ENCODE peak calls at places on chromosomes 1 and 21, in eight cellular contexts. One of them, this sample, is unnamed.

GRCh38 chr21:16709866-16710550 is 802.8 kb upstream of the CXADR start:
- DNase-seq in cardiac muscle cell: no peak
- DNase-seq in cardiac fibroblast: peak
- DNase-seq in fibroblast of mammary gland: peak
- DNase-seq in HFF-Myc: no peak
- DNase-seq in CD4-positive, CD25-positive, alpha-beta regulatory T cell: no peak
- DNase-seq in MG63: peak
- DNase-seq in tibial artery: no peak
- DNase-seq in this sample: no peak

GRCh38 chr1:213124590-213124989 is 73.5 kb downstream of the RPS6KC1 start:
- DNase-seq in MG63: no peak
- DNase-seq in HFF-Myc: no peak
- DNase-seq in fibroblast of mammary gland: no peak
- DNase-seq in CD4-positive, CD25-positive, alpha-beta regulatory T cell: no peak
- DNase-seq in cardiac muscle cell: no peak
- DNase-seq in cardiac fibroblast: no peak
- DNase-seq in tibial artery: no peak
- DNase-seq in this sample: no peak

GRCh38 chr1:182085726-182086125 is 24.2 kb upstream of the ZNF648 start:
- DNase-seq in CD4-positive, CD25-positive, alpha-beta regulatory T cell: no peak
- DNase-seq in cardiac fibroblast: no peak
- DNase-seq in HFF-Myc: no peak
- DNase-seq in cardiac muscle cell: no peak
- DNase-seq in MG63: no peak
- DNase-seq in fibroblast of mammary gland: no peak
- DNase-seq in tibial artery: no peak
- DNase-seq in this sample: no peak

GRCh38 chr1:165525708-165526107 is 18.1 kb upstream of the LRRC52 start:
- DNase-seq in cardiac fibroblast: no peak
- DNase-seq in MG63: no peak
- DNase-seq in fibroblast of mammary gland: no peak
- DNase-seq in HFF-Myc: no peak
- DNase-seq in tibial artery: no peak
- DNase-seq in cardiac muscle cell: no peak
- DNase-seq in CD4-positive, CD25-positive, alpha-beta regulatory T cell: no peak
- DNase-seq in this sample: no peak

GRCh38 chr1:224182057-224182865 is 779 bp upstream of the DEGS1 start:
- DNase-seq in tibial artery: no peak
- DNase-seq in cardiac muscle cell: no peak
- DNase-seq in fibroblast of mammary gland: no peak
- DNase-seq in cardiac fibroblast: no peak
- DNase-seq in HFF-Myc: no peak
- DNase-seq in MG63: no peak
- DNase-seq in CD4-positive, CD25-positive, alpha-beta regulatory T cell: peak
- DNase-seq in this sample: peak

GRCh38 chr1:43711049-43711448 is 3.7 kb downstream of the ST3GAL3 start:
- DNase-seq in CD4-positive, CD25-positive, alpha-beta regulatory T cell: no peak
- DNase-seq in cardiac muscle cell: no peak
- DNase-seq in HFF-Myc: no peak
- DNase-seq in cardiac fibroblast: peak
- DNase-seq in tibial artery: no peak
- DNase-seq in MG63: peak
- DNase-seq in fibroblast of mammary gland: peak
- DNase-seq in this sample: no peak

GRCh38 chr1:24910751-24911650 is 19.1 kb downstream of the RUNX3 start:
- DNase-seq in HFF-Myc: no peak
- DNase-seq in MG63: no peak
- DNase-seq in cardiac muscle cell: no peak
- DNase-seq in tibial artery: no peak
- DNase-seq in CD4-positive, CD25-positive, alpha-beta regulatory T cell: peak
- DNase-seq in cardiac fibroblast: no peak
- DNase-seq in fibroblast of mammary gland: peak
- DNase-seq in this sample: no peak

GRCh38 chr1:200744143-200744542 is 5.5 kb downstream of the CAMSAP2 start:
- DNase-seq in HFF-Myc: no peak
- DNase-seq in tibial artery: no peak
- DNase-seq in fibroblast of mammary gland: no peak
- DNase-seq in cardiac fibroblast: no peak
- DNase-seq in CD4-positive, CD25-positive, alpha-beta regulatory T cell: no peak
- DNase-seq in cardiac muscle cell: no peak
- DNase-seq in MG63: no peak
- DNase-seq in this sample: no peak

GRCh38 chr1:245874942-245875580 is 632.0 kb downstream of the SMYD3 start:
- DNase-seq in fibroblast of mammary gland: peak
- DNase-seq in CD4-positive, CD25-positive, alpha-beta regulatory T cell: no peak
- DNase-seq in HFF-Myc: peak
- DNase-seq in tibial artery: no peak
- DNase-seq in cardiac muscle cell: peak
- DNase-seq in cardiac fibroblast: peak
- DNase-seq in MG63: peak
- DNase-seq in this sample: no peak

GRCh38 chr1:67674260-67675011 is 10.6 kb upstream of the GADD45A start:
- DNase-seq in cardiac fibroblast: peak
- DNase-seq in MG63: peak
- DNase-seq in CD4-positive, CD25-positive, alpha-beta regulatory T cell: peak
- DNase-seq in fibroblast of mammary gland: peak
- DNase-seq in HFF-Myc: peak
- DNase-seq in cardiac muscle cell: no peak
- DNase-seq in tibial artery: no peak
- DNase-seq in this sample: peak

GRCh38 chr1:6523566-6523965 is 30.7 kb downstream of the NOL9 start:
- DNase-seq in cardiac fibroblast: peak
- DNase-seq in HFF-Myc: no peak
- DNase-seq in fibroblast of mammary gland: peak
- DNase-seq in CD4-positive, CD25-positive, alpha-beta regulatory T cell: no peak
- DNase-seq in MG63: peak
- DNase-seq in cardiac muscle cell: peak
- DNase-seq in tibial artery: no peak
- DNase-seq in this sample: no peak

GRCh38 chr1:107787299-107787698 is 177.7 kb downstream of the VAV3 start:
- DNase-seq in tibial artery: no peak
- DNase-seq in cardiac fibroblast: no peak
- DNase-seq in cardiac muscle cell: no peak
- DNase-seq in fibroblast of mammary gland: peak
- DNase-seq in MG63: no peak
- DNase-seq in CD4-positive, CD25-positive, alpha-beta regulatory T cell: no peak
- DNase-seq in HFF-Myc: no peak
- DNase-seq in this sample: no peak

GRCh38 chr21:42454791-42455190 is 41.2 kb downstream of the RSPH1 start:
- DNase-seq in MG63: no peak
- DNase-seq in cardiac muscle cell: no peak
- DNase-seq in cardiac fibroblast: no peak
- DNase-seq in CD4-positive, CD25-positive, alpha-beta regulatory T cell: no peak
- DNase-seq in fibroblast of mammary gland: no peak
- DNase-seq in HFF-Myc: no peak
- DNase-seq in tibial artery: no peak
- DNase-seq in this sample: no peak

GRCh38 chr1:64898107-64898861 is 68.1 kb downstream of the JAK1 start:
- DNase-seq in cardiac fibroblast: peak
- DNase-seq in cardiac muscle cell: peak
- DNase-seq in tibial artery: peak
- DNase-seq in fibroblast of mammary gland: peak
- DNase-seq in MG63: peak
- DNase-seq in HFF-Myc: peak
- DNase-seq in CD4-positive, CD25-positive, alpha-beta regulatory T cell: peak
- DNase-seq in this sample: no peak

DNA sequence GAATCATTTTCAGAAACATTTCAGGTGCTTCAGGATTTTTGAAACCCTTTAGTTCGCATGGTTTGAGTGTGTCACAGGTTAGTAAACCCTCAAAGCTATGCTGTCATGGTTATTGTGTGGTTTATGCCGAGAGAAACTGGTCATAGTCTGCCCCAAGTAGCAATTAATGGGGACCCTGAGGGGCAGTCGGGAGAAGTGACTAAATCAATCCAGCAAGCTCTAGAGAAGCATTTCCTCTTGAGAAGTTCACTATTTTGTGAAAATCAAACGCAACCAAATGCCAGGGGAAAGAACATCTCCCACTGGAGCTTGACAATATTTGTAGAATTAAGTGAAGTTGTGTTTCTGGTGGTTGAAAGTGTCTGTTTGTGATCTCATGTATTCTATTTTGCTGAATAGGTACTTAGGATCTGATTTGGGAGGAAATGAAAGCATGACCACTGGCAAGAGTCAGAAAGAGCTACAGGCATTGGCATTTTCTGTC is 63.0 kb upstream of the BACH1 start:
- DNase-seq in HFF-Myc: no peak
- DNase-seq in fibroblast of mammary gland: no peak
- DNase-seq in MG63: no peak
- DNase-seq in cardiac fibroblast: no peak
- DNase-seq in tibial artery: no peak
- DNase-seq in cardiac muscle cell: no peak
- DNase-seq in CD4-positive, CD25-positive, alpha-beta regulatory T cell: no peak
- DNase-seq in this sample: no peak
- H3K4me3 ChIP-seq in HFF-Myc: no peak
- H3K4me3 ChIP-seq in fibroblast of mammary gland: no peak
- H3K4me3 ChIP-seq in MG63: no peak
- H3K4me3 ChIP-seq in cardiac fibroblast: no peak
- H3K4me3 ChIP-seq in tibial artery: no peak
- H3K4me3 ChIP-seq in cardiac muscle cell: no peak
- H3K4me3 ChIP-seq in CD4-positive, CD25-positive, alpha-beta regulatory T cell: no peak
- H3K4me3 ChIP-seq in this sample: no peak

GRCh38 chr21:18245493-18245967 is 897 bp downstream of the CHODL start:
- DNase-seq in cardiac muscle cell: peak
- DNase-seq in fibroblast of mammary gland: no peak
- DNase-seq in HFF-Myc: no peak
- DNase-seq in cardiac fibroblast: no peak
- DNase-seq in tibial artery: peak
- DNase-seq in CD4-positive, CD25-positive, alpha-beta regulatory T cell: no peak
- DNase-seq in MG63: peak
- DNase-seq in this sample: no peak
- H3K4me3 ChIP-seq in cardiac muscle cell: peak
- H3K4me3 ChIP-seq in fibroblast of mammary gland: no peak
- H3K4me3 ChIP-seq in HFF-Myc: no peak
- H3K4me3 ChIP-seq in cardiac fibroblast: no peak
- H3K4me3 ChIP-seq in tibial artery: peak
- H3K4me3 ChIP-seq in CD4-positive, CD25-positive, alpha-beta regulatory T cell: no peak
- H3K4me3 ChIP-seq in MG63: peak
- H3K4me3 ChIP-seq in this sample: no peak

GRCh38 chr1:109950509-109950908 is 34.1 kb upstream of the AHCYL1 start:
- DNase-seq in tibial artery: no peak
- DNase-seq in cardiac fibroblast: no peak
- DNase-seq in HFF-Myc: no peak
- DNase-seq in CD4-positive, CD25-positive, alpha-beta regulatory T cell: no peak
- DNase-seq in MG63: no peak
- DNase-seq in cardiac muscle cell: no peak
- DNase-seq in fibroblast of mammary gland: no peak
- DNase-seq in this sample: no peak

GRCh38 chr1:109944541-109944940 is 33.9 kb downstream of the CSF1 start:
- DNase-seq in cardiac fibroblast: no peak
- DNase-seq in HFF-Myc: no peak
- DNase-seq in tibial artery: no peak
- DNase-seq in MG63: no peak
- DNase-seq in fibroblast of mammary gland: no peak
- DNase-seq in cardiac muscle cell: no peak
- DNase-seq in CD4-positive, CD25-positive, alpha-beta regulatory T cell: no peak
- DNase-seq in this sample: no peak

GRCh38 chr1:109948285-109948630 is 36.3 kb upstream of the AHCYL1 start:
- DNase-seq in HFF-Myc: no peak
- DNase-seq in fibroblast of mammary gland: no peak
- DNase-seq in CD4-positive, CD25-positive, alpha-beta regulatory T cell: no peak
- DNase-seq in MG63: no peak
- DNase-seq in cardiac fibroblast: no peak
- DNase-seq in tibial artery: no peak
- DNase-seq in cardiac muscle cell: no peak
- DNase-seq in this sample: no peak

GRCh38 chr1:109950033-109950432 is 34.5 kb upstream of the AHCYL1 start:
- DNase-seq in cardiac fibroblast: no peak
- DNase-seq in MG63: no peak
- DNase-seq in cardiac muscle cell: no peak
- DNase-seq in CD4-positive, CD25-positive, alpha-beta regulatory T cell: no peak
- DNase-seq in HFF-Myc: no peak
- DNase-seq in fibroblast of mammary gland: no peak
- DNase-seq in tibial artery: no peak
- DNase-seq in this sample: no peak

DNA sequence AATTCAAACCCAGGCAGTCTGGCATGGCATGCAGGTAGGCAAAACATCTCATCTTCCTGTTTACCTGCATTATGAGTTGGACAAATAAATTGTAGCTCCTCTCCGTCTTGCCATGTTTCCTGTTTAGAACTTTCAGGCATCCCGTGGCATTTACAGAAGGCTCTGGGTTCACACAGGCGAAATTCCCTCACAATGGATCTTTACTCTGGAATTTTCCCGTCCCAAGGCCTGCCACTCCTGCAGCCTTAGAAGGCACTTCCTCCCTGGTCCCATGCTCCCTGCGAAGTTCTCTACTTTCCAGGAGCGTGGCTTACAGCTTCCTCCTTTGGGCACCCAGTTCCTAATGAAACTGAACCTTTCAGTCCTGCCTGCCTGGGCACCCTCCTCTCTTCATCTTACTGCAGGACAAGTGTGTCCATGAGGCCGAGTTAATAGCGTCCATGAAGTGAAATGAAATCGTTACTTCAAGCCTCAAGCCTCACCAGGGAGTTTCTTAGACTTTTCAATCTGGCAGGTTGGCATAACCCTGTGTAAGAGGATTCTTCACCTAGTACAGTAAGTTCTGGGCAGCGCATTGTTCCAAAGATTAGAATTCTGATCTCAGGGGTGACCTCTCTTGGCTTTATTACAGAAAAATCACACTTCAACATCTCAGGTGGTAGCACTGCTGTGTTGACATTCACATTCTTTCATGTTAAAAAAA is 36.8 kb upstream of the AHCYL1 start:
- DNase-seq in cardiac muscle cell: no peak
- DNase-seq in CD4-positive, CD25-positive, alpha-beta regulatory T cell: no peak
- DNase-seq in cardiac fibroblast: no peak
- DNase-seq in tibial artery: no peak
- DNase-seq in HFF-Myc: no peak
- DNase-seq in fibroblast of mammary gland: no peak
- DNase-seq in MG63: no peak
- DNase-seq in this sample: no peak
- H3K4me3 ChIP-seq in cardiac muscle cell: no peak
- H3K4me3 ChIP-seq in CD4-positive, CD25-positive, alpha-beta regulatory T cell: no peak
- H3K4me3 ChIP-seq in cardiac fibroblast: no peak
- H3K4me3 ChIP-seq in tibial artery: no peak
- H3K4me3 ChIP-seq in HFF-Myc: no peak
- H3K4me3 ChIP-seq in fibroblast of mammary gland: no peak
- H3K4me3 ChIP-seq in MG63: no peak
- H3K4me3 ChIP-seq in this sample: no peak

GRCh38 chr21:37642493-37642892 is 273.8 kb downstream of the KCNJ6 start:
- DNase-seq in MG63: no peak
- DNase-seq in CD4-positive, CD25-positive, alpha-beta regulatory T cell: no peak
- DNase-seq in cardiac fibroblast: no peak
- DNase-seq in tibial artery: no peak
- DNase-seq in HFF-Myc: no peak
- DNase-seq in fibroblast of mammary gland: no peak
- DNase-seq in cardiac muscle cell: peak
- DNase-seq in this sample: peak
- H3K4me3 ChIP-seq in MG63: no peak
- H3K4me3 ChIP-seq in CD4-positive, CD25-positive, alpha-beta regulatory T cell: no peak
- H3K4me3 ChIP-seq in cardiac fibroblast: no peak
- H3K4me3 ChIP-seq in tibial artery: no peak
- H3K4me3 ChIP-seq in HFF-Myc: no peak
- H3K4me3 ChIP-seq in fibroblast of mammary gland: no peak
- H3K4me3 ChIP-seq in cardiac muscle cell: no peak
- H3K4me3 ChIP-seq in this sample: no peak